ENCODE peak calls at places on chromosomes 12 and 14, in four cellular contexts. Z is K562, M is HepG2, J is GM12878. I is an unnamed sample.

GRCh38 chr12:42482820-42483533 is 106.6 kb downstream of the PRICKLE1 start:
- DNase-seq in J (no peak), M (peak), Z (peak), I (peak)

GRCh38 chr14:101105045-101105444 is 201.5 kb upstream of the RTL1 start:
- DNase-seq in M (no peak), Z (no peak), J (no peak), I (no peak)

GRCh38 chr12:29012673-29013072 is 136.4 kb upstream of the FAR2 start:
- DNase-seq in Z (no peak), M (no peak), J (no peak), I (no peak)

GRCh38 chr12:47039756-47040155 is 39.7 kb upstream of the PCED1B start:
- DNase-seq in Z (no peak), M (no peak), J (no peak), I (no peak)

GRCh38 chr14:42000450-42000849 is 393.8 kb downstream of the LRFN5 start:
- DNase-seq in J (no peak), M (no peak), Z (no peak), I (no peak)

GRCh38 chr12:128644664-128645296 is 179.0 kb downstream of the SLC15A4 start:
- DNase-seq in Z (peak), J (no peak), M (peak), I (peak)

GRCh38 chr14:70660967-70661871 is 19.5 kb downstream of the TTC9 start:
- DNase-seq in Z (no peak), J (peak), M (no peak), I (no peak)

GRCh38 chr12:51846209-51846779 is 2.2 kb downstream of the FIGNL2 start:
- DNase-seq in M (no peak), Z (no peak), J (no peak), I (no peak)

GRCh38 chr12:84599539-84599938 is 313.1 kb downstream of the SLC6A15 start:
- DNase-seq in M (no peak), J (no peak), Z (no peak), I (no peak)

GRCh38 chr14:69464379-69464778 is 20.1 kb upstream of the PLEKHD1 start:
- DNase-seq in Z (no peak), M (no peak), J (no peak), I (no peak)

GRCh38 chr12:15050664-15051063 is 77.8 kb downstream of the PDE6H start:
- DNase-seq in J (no peak), M (no peak), Z (no peak), I (no peak)

GRCh38 chr14:100104006-100104352 is 38.8 kb downstream of the EVL start:
- DNase-seq in J (no peak), Z (no peak), M (no peak), I (no peak)

GRCh38 chr12:27623645-27624044 is 72.6 kb upstream of the REP15 start:
- DNase-seq in M (no peak), Z (no peak), J (no peak), I (no peak)

GRCh38 chr14:99728231-99728920 is 44.3 kb downstream of the CYP46A1 start:
- DNase-seq in J (no peak), Z (no peak), M (no peak), I (peak)

GRCh38 chr12:111980598-111980997 is 32.4 kb downstream of the TMEM116 start:
- DNase-seq in M (no peak), J (no peak), Z (no peak), I (no peak)

GRCh38 chr12:89351489-89352241 is 636 bp downstream of the DUSP6 start:
- DNase-seq in J (no peak), M (no peak), Z (no peak), I (peak)

GRCh38 chr12:106743270-106743988 is 31.1 kb upstream of the RIC8B start:
- DNase-seq in M (no peak), J (no peak), Z (no peak), I (no peak)

GRCh38 chr14:69980457-69981414 is 101.5 kb downstream of the SMOC1 start:
- DNase-seq in Z (no peak), M (no peak), J (no peak), I (no peak)

GRCh38 chr12:106224392-106224706 is 23.5 kb downstream of the CKAP4 start:
- DNase-seq in M (no peak), J (no peak), Z (no peak), I (no peak)

GRCh38 chr12:113310489-113310888 is 24.4 kb downstream of the SLC8B1 start:
- DNase-seq in M (peak), Z (no peak), J (no peak), I (no peak)

DNA sequence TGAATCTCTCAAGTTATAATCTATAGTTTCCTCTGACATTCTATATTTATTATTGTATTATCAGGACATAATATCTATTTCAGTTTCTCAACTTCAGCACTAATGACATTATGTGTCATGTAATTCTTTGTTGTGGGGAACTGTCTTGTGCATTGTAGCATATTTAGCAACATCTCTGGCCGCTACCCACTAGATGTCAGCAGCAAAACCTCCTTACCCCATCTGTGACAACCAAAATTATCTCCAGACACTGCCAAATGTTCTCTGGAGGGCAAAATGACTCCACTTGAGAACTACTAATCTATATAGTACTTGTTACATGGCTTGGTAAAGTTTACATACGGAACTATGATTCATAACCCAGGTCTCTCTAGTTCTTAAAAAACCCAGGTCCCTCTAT is 110.2 kb downstream of the RASSF9 start:
- DNase-seq in M (no peak), Z (no peak), J (no peak), I (no peak)
- TF ChIP-seq SP1 in M (no peak), Z (no peak), J (no peak), I (no peak)

DNA sequence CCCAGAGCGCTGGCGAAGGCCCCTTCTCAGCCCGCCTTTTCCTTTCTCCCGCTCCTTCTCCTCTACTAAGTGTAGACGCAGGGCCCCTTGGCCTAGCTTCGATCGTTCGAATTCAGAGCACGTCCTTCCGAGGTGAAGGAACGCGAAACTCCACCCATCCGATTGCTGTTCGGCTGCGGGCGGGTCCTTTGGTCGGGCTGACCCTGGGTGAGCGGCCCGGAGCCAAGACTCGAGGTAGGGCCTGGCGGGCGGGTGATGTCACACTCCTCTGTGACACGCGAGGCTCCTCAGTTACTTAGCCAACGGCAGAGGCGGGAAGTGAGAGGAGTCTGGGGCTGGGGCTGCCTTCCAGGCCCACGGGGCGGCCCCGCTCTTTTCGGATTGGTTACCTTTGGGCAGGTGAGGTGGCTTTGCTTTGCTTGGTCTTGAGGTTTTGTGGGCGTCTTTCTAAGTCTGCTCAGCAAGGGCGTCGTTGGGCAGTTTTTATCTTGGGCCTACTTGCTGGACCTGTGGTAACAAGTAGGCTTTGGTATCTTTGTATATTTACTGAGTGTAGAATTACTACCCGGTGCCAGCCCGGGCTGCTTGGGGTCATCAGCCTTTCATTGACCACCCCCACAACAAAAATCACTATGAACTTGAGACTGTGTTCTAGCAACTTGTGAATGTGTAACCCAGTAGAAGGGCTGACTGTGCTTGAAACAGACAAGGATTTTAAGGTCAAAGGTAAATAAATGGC is 694 bp downstream of the TMBIM6 start:
- DNase-seq in J (peak), Z (peak), M (peak), I (peak)
- TF ChIP-seq CBFB in J (no peak), Z (no peak), M (no peak), I (no peak)

DNA sequence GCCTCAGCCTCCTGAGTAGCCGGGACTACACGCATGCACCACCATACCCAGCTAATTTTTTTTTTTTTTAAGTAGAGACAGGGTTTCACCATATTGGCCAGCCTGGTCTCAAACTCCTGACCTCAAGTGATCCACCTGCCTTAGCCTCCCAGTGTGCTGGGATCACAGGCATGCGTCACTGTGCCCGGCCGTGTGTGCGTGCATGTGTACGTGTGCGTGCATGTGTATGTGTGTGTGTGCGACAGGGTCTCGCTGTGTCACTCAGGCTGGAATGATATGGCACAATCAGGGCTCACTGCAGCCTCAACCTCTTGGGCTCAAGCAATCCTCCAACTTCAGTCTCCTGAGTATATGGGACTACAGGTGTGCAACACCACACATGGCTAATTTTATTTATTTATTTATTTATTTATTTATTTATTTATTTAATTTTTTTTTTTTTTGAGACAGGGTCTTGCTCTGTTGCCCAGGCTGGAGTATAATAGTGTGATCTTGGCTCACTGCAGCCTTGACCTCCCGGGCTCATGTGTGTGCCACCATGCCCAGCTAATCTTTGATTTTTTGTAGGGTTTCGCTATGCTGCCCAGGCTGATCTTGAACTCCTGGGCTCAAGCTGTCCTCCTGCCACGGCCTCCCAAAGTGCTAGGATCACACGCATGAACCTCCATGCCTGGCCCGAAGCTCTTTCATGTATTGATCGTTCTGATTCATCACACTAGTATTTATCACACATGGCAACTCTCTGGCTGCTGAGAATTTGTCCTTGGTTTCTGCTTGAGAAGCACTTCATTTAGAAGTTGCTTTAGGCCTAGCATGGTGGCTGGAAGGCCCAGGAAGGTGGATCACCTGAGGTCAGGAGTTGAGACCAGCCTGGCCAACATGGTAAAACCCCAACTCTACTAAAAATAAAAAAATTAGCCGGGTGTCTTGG is 35.9 kb upstream of the CLIP1 start:
- DNase-seq in Z (no peak), J (no peak), M (peak), I (no peak)
- TF ChIP-seq SP1 in Z (no peak), J (no peak), M (no peak), I (no peak)

GRCh38 chr14:96781371-96781770 is 15.8 kb upstream of the VRK1 start:
- DNase-seq in Z (no peak), M (no peak), J (no peak), I (no peak)

GRCh38 chr14:96772929-96773328 is 24.3 kb upstream of the VRK1 start:
- DNase-seq in Z (no peak), J (no peak), M (no peak), I (no peak)

GRCh38 chr14:96782436-96782835 is 14.7 kb upstream of the VRK1 start:
- DNase-seq in J (no peak), Z (no peak), M (no peak), I (no peak)

GRCh38 chr14:96776791-96777190 is 20.4 kb upstream of the VRK1 start:
- DNase-seq in J (no peak), Z (no peak), M (no peak), I (no peak)
- TF ChIP-seq CBFB in J (no peak), Z (no peak), M (no peak), I (no peak)

DNA sequence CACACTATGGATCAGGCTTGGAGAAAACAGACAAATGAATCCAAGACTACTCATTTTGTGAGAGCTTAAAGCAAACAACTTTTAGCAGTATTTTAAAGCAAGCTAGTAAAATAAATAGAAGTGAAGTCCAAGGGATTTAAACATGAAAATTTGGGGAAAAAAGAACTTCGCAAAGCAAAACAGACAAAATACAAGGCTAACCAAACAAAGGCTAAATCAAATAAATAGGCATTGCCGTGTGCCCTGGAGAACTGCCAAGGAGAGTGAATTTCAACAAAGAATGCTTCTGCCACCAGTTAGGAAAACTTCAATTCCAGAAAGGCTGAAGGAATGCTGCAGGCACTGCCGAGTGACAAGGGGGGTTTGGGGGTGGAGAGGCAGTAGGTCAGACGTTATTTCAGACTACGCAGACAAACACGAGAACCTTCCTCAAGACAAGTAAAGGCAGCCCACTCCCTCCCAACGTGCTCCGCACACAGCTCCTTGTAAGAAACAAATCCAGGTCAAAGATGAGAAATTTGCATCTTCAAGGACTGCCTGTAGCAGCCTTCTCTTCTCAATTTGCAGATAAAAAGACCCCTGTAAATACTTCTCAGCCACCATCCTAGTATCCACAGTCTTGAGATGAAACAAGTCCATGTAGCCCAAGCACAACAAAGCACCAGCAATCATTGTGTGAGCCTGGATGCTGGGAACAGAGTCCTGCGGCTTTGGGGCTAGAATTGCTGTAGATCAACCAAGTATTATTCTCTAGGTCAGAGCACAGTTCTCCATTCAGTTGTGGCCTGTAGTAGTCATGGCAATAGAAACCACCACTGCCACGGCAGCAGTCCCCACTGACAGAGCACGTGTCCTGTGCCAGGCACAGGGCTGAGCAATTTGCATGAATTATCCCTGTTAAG is 43.3 kb downstream of the EFCAB11 start:
- DNase-seq in J (no peak), M (peak), Z (no peak), I (peak)
- TF ChIP-seq SP1 in J (no peak), M (no peak), Z (no peak), I (no peak)

DNA sequence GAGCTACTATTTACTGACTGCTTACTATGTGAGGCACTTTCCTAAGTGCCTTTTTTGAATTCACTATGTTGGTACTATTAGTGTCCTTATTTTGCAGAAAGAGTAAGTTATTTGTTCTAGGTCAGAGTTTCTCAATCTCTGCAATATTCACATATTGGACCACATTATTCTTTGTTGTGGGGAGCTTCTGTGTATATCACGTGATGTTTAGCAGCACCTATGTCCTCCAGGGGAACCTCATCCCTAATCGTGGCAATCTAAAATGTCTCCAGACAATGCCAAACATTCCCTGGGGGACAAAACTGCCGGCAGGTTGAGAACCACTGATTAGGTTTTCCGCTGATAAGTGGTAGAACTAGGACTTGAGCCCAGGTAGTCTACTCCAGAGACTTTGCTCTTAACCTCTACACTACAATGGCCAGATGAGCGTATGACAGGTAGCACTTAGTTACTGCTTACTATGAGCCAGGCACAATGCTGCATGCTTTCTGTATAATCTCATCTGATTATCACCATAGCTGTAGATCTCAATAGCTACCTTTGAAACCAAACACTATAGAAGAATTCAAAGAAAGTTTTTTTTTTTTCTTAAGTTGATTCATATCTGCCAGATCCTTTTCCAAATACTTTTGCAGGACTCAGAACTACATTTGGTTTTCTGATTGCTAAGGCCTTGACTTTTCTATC is 38.9 kb downstream of the NELL2 start:
- DNase-seq in Z (no peak), M (no peak), J (no peak), I (no peak)
- TF ChIP-seq CBFB in Z (no peak), M (no peak), J (no peak), I (no peak)

DNA sequence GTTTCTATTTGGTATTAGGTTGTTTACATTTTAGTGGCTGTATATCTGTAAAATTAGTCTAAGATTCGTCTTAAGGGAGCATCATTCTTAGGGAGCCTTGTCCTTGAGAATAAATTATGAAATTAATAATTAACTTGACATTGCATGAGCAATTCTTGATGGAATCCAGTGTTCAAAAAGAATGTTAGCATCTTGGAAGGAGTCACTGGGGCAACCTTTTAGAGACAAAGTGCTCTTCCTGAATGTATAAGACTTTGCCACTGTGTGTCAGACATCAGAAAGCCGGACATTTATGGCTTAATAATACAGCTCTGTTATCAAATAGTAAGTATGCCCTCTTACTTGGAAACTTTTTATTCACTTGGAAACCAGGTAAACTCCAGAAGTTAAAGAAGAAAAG is 83.3 kb downstream of the CCER1 start:
- DNase-seq in M (no peak), Z (no peak), J (no peak), I (no peak)
- TF ChIP-seq SP1 in M (no peak), Z (no peak), J (no peak), I (no peak)

I was measured in WTC11.